ENCODE peak calls at places on chromosomes 6 and 20, in four cellular contexts. One of them, this sample, is unnamed.

GRCh38 chr6:105900120-105900937 is 185.8 kb upstream of the PRDM1 start:
- DNase-seq in T-helper 2 cell: no peak
- DNase-seq in breast epithelium: no peak
- DNase-seq in brain microvascular endothelial cell: peak
- DNase-seq in this sample: no peak

GRCh38 chr6:2020909-2021308 is 224.5 kb downstream of the GMDS start:
- DNase-seq in T-helper 2 cell: no peak
- DNase-seq in breast epithelium: no peak
- DNase-seq in brain microvascular endothelial cell: no peak
- DNase-seq in this sample: no peak

GRCh38 chr20:48238781-48239180 is 453.5 kb upstream of the SULF2 start:
- DNase-seq in T-helper 2 cell: no peak
- DNase-seq in breast epithelium: no peak
- DNase-seq in brain microvascular endothelial cell: no peak
- DNase-seq in this sample: no peak

GRCh38 chr6:140321891-140322290 is 947.4 kb upstream of the CITED2 start:
- DNase-seq in T-helper 2 cell: no peak
- DNase-seq in breast epithelium: no peak
- DNase-seq in brain microvascular endothelial cell: no peak
- DNase-seq in this sample: no peak

GRCh38 chr6:165883851-165884640 is 221.0 kb upstream of the PDE10A start:
- DNase-seq in T-helper 2 cell: no peak
- DNase-seq in breast epithelium: no peak
- DNase-seq in brain microvascular endothelial cell: peak
- DNase-seq in this sample: no peak

GRCh38 chr6:40444811-40445210 is 142.4 kb downstream of the LRFN2 start:
- DNase-seq in T-helper 2 cell: no peak
- DNase-seq in breast epithelium: no peak
- DNase-seq in brain microvascular endothelial cell: no peak
- DNase-seq in this sample: peak

GRCh38 chr6:157232161-157232895 is 91.0 kb downstream of the TMEM242 start:
- DNase-seq in T-helper 2 cell: no peak
- DNase-seq in breast epithelium: no peak
- DNase-seq in brain microvascular endothelial cell: no peak
- DNase-seq in this sample: no peak

GRCh38 chr6:1027795-1028569 is 283.9 kb upstream of the FOXQ1 start:
- DNase-seq in T-helper 2 cell: no peak
- DNase-seq in breast epithelium: no peak
- DNase-seq in brain microvascular endothelial cell: no peak
- DNase-seq in this sample: no peak

GRCh38 chr6:153162646-153163045 is 31.6 kb upstream of the RGS17 start:
- DNase-seq in T-helper 2 cell: no peak
- DNase-seq in breast epithelium: no peak
- DNase-seq in brain microvascular endothelial cell: no peak
- DNase-seq in this sample: no peak

GRCh38 chr20:47318027-47318595 is 38.4 kb downstream of the ZMYND8 start:
- DNase-seq in T-helper 2 cell: no peak
- DNase-seq in breast epithelium: no peak
- DNase-seq in brain microvascular endothelial cell: peak
- DNase-seq in this sample: no peak

GRCh38 chr20:50186151-50186885 is 4.3 kb upstream of the CEBPB start:
- DNase-seq in T-helper 2 cell: peak
- DNase-seq in breast epithelium: peak
- DNase-seq in brain microvascular endothelial cell: peak
- DNase-seq in this sample: peak

GRCh38 chr20:46119028-46119546 is 973 bp downstream of the CD40 start:
- DNase-seq in T-helper 2 cell: no peak
- DNase-seq in breast epithelium: no peak
- DNase-seq in brain microvascular endothelial cell: no peak
- DNase-seq in this sample: no peak

GRCh38 chr20:50221501-50222323 is 31.1 kb downstream of the CEBPB start:
- DNase-seq in T-helper 2 cell: no peak
- DNase-seq in breast epithelium: no peak
- DNase-seq in brain microvascular endothelial cell: no peak
- DNase-seq in this sample: no peak

GRCh38 chr6:101114703-101115102 is 233.6 kb upstream of the ASCC3 start:
- DNase-seq in T-helper 2 cell: no peak
- DNase-seq in breast epithelium: no peak
- DNase-seq in brain microvascular endothelial cell: peak
- DNase-seq in this sample: no peak

GRCh38 chr20:11807070-11807741 is 110.5 kb upstream of the BTBD3 start:
- DNase-seq in T-helper 2 cell: no peak
- DNase-seq in breast epithelium: no peak
- DNase-seq in brain microvascular endothelial cell: peak
- DNase-seq in this sample: no peak

GRCh38 chr6:48765352-48765961 is 654.5 kb upstream of the PTCHD4 start:
- DNase-seq in T-helper 2 cell: no peak
- DNase-seq in breast epithelium: no peak
- DNase-seq in brain microvascular endothelial cell: peak
- DNase-seq in this sample: peak

GRCh38 chr6:127923135-127923534 is 22.3 kb upstream of the THEMIS start:
- DNase-seq in T-helper 2 cell: no peak
- DNase-seq in breast epithelium: no peak
- DNase-seq in brain microvascular endothelial cell: no peak
- DNase-seq in this sample: no peak

GRCh38 chr6:141103246-141103645 is 1029.5 kb upstream of the GJE1 start:
- DNase-seq in T-helper 2 cell: no peak
- DNase-seq in breast epithelium: no peak
- DNase-seq in brain microvascular endothelial cell: no peak
- DNase-seq in this sample: no peak

GRCh38 chr6:140077712-140078551 is 703.5 kb upstream of the CITED2 start:
- DNase-seq in T-helper 2 cell: no peak
- DNase-seq in breast epithelium: no peak
- DNase-seq in brain microvascular endothelial cell: no peak
- DNase-seq in this sample: no peak

GRCh38 chr6:74731204-74731603 is 474.6 kb downstream of the COL12A1 start:
- DNase-seq in T-helper 2 cell: no peak
- DNase-seq in breast epithelium: no peak
- DNase-seq in brain microvascular endothelial cell: peak
- DNase-seq in this sample: no peak

GRCh38 chr6:29887330-29887818 is 55.0 kb upstream of the HLA-A start:
- DNase-seq in T-helper 2 cell: no peak
- DNase-seq in breast epithelium: no peak
- DNase-seq in brain microvascular endothelial cell: no peak
- DNase-seq in this sample: no peak

GRCh38 chr6:146893690-146894089 is 294.9 kb downstream of the ADGB start:
- DNase-seq in T-helper 2 cell: no peak
- DNase-seq in breast epithelium: no peak
- DNase-seq in brain microvascular endothelial cell: no peak
- DNase-seq in this sample: no peak

GRCh38 chr6:144931172-144932035 is 646.3 kb downstream of the UTRN start:
- DNase-seq in T-helper 2 cell: peak
- DNase-seq in breast epithelium: peak
- DNase-seq in brain microvascular endothelial cell: peak
- DNase-seq in this sample: peak

GRCh38 chr20:35598476-35598875 is 17.2 kb upstream of the SPAG4 start:
- DNase-seq in T-helper 2 cell: no peak
- DNase-seq in breast epithelium: no peak
- DNase-seq in brain microvascular endothelial cell: no peak
- DNase-seq in this sample: no peak

GRCh38 chr6:12261502-12261901 is 28.7 kb upstream of the EDN1 start:
- DNase-seq in T-helper 2 cell: no peak
- DNase-seq in breast epithelium: no peak
- DNase-seq in brain microvascular endothelial cell: no peak
- DNase-seq in this sample: no peak

GRCh38 chr6:142833054-142833453 is 111.9 kb downstream of the HIVEP2 start:
- DNase-seq in T-helper 2 cell: no peak
- DNase-seq in breast epithelium: no peak
- DNase-seq in brain microvascular endothelial cell: peak
- DNase-seq in this sample: no peak

GRCh38 chr6:12958052-12958706 is 241.6 kb downstream of the PHACTR1 start:
- DNase-seq in T-helper 2 cell: no peak
- DNase-seq in breast epithelium: no peak
- DNase-seq in brain microvascular endothelial cell: peak
- DNase-seq in this sample: no peak

GRCh38 chr6:145071836-145072235 is 663.5 kb downstream of the EPM2A start:
- DNase-seq in T-helper 2 cell: no peak
- DNase-seq in breast epithelium: no peak
- DNase-seq in brain microvascular endothelial cell: peak
- DNase-seq in this sample: no peak

GRCh38 chr6:45759134-45759849 is 256.4 kb downstream of the CLIC5 start:
- DNase-seq in T-helper 2 cell: no peak
- DNase-seq in breast epithelium: no peak
- DNase-seq in brain microvascular endothelial cell: no peak
- DNase-seq in this sample: no peak

GRCh38 chr6:30687659-30688431 is 1.4 kb upstream of the PPP1R18 start:
- DNase-seq in T-helper 2 cell: no peak
- DNase-seq in breast epithelium: no peak
- DNase-seq in brain microvascular endothelial cell: no peak
- DNase-seq in this sample: no peak

GRCh38 chr6:118725944-118726343 is 74.6 kb upstream of the CEP85L start:
- DNase-seq in T-helper 2 cell: peak
- DNase-seq in breast epithelium: no peak
- DNase-seq in brain microvascular endothelial cell: no peak
- DNase-seq in this sample: no peak

GRCh38 chr6:34791164-34791841 is 580 bp upstream of the BLTP3A start:
- DNase-seq in T-helper 2 cell: peak
- DNase-seq in breast epithelium: peak
- DNase-seq in brain microvascular endothelial cell: no peak
- DNase-seq in this sample: peak

GRCh38 chr20:59693587-59693986 is 89.2 kb downstream of the PHACTR3 start:
- DNase-seq in T-helper 2 cell: no peak
- DNase-seq in breast epithelium: no peak
- DNase-seq in brain microvascular endothelial cell: no peak
- DNase-seq in this sample: no peak

GRCh38 chr20:34982270-34983088 is 26.8 kb downstream of the MYH7B start:
- DNase-seq in T-helper 2 cell: no peak
- DNase-seq in breast epithelium: no peak
- DNase-seq in brain microvascular endothelial cell: no peak
- DNase-seq in this sample: no peak

GRCh38 chr20:57429579-57430202 is 38.5 kb downstream of the RBM38 start:
- DNase-seq in T-helper 2 cell: no peak
- DNase-seq in breast epithelium: no peak
- DNase-seq in brain microvascular endothelial cell: peak
- DNase-seq in this sample: no peak

GRCh38 chr6:16049178-16049577 is 79.7 kb upstream of the MYLIP start:
- DNase-seq in T-helper 2 cell: no peak
- DNase-seq in breast epithelium: no peak
- DNase-seq in brain microvascular endothelial cell: peak
- DNase-seq in this sample: no peak